ENCODE peak calls at places on chromosomes 5 and 9, in eight cellular contexts. A, F, S, Z, T, Y, Q and U are unnamed samples.

GRCh38 chr9:70561111-70561510 is 146.7 kb upstream of the KLF9 start:
- DNase-seq in Q (no peak), T (no peak), S (no peak), F (no peak), Z (no peak), Y (no peak), A (no peak), U (no peak)

GRCh38 chr5:60668715-60669304 is 31.2 kb downstream of the DEPDC1B start:
- DNase-seq in Z (no peak), A (no peak), S (no peak), Q (no peak), T (no peak), F (no peak), Y (no peak), U (peak)

GRCh38 chr5:149618581-149619248 is 37.4 kb downstream of the ARHGEF37 start:
- DNase-seq in F (peak), A (no peak), S (peak), Y (no peak), Z (peak), Q (peak), T (no peak), U (no peak)

GRCh38 chr5:157022002-157022401 is 36.9 kb downstream of the HAVCR1 start:
- DNase-seq in Y (no peak), A (no peak), Z (no peak), S (no peak), Q (no peak), T (no peak), F (no peak), U (no peak)

GRCh38 chr5:93676707-93677106 is 64.7 kb downstream of the POU5F2 start:
- DNase-seq in F (no peak), Q (no peak), S (peak), Y (no peak), Z (no peak), A (no peak), T (no peak), U (no peak)

GRCh38 chr9:88476491-88477271 is 58.3 kb upstream of the NXNL2 start:
- DNase-seq in S (no peak), A (no peak), T (no peak), Q (no peak), Y (no peak), Z (no peak), F (peak), U (no peak)

GRCh38 chr9:69946800-69947437 is 96.7 kb upstream of the MAMDC2 start:
- DNase-seq in A (no peak), Z (no peak), Q (peak), Y (no peak), F (no peak), T (no peak), S (no peak), U (no peak)

GRCh38 chr5:53645078-53645477 is 84.6 kb downstream of the NDUFS4 start:
- DNase-seq in S (no peak), A (no peak), T (no peak), F (no peak), Y (no peak), Z (no peak), Q (no peak), U (no peak)

GRCh38 chr5:129996896-129997295 is 92.6 kb downstream of the CHSY3 start:
- DNase-seq in S (no peak), Z (no peak), T (no peak), Y (no peak), F (no peak), Q (no peak), A (no peak), U (no peak)

GRCh38 chr5:164881442-164881841 is 1376.0 kb downstream of the MAT2B start:
- DNase-seq in F (no peak), T (no peak), S (no peak), Z (no peak), A (no peak), Y (no peak), Q (no peak), U (no peak)

GRCh38 chr5:180990086-180990888 is 1.6 kb downstream of the BTNL3 start:
- DNase-seq in F (no peak), A (no peak), Q (no peak), T (no peak), S (no peak), Y (no peak), Z (peak), U (no peak)

GRCh38 chr5:53884411-53884810 is 324.0 kb downstream of the NDUFS4 start:
- DNase-seq in Q (no peak), A (no peak), Z (no peak), Y (no peak), F (no peak), S (peak), T (no peak), U (no peak)

GRCh38 chr5:158958048-158958994 is 141.4 kb downstream of the EBF1 start:
- DNase-seq in Y (no peak), T (no peak), A (no peak), F (peak), Z (peak), S (peak), Q (no peak), U (no peak)

GRCh38 chr5:35244171-35244570 is 13.9 kb upstream of the PRLR start:
- DNase-seq in Q (no peak), S (no peak), T (no peak), F (no peak), Z (no peak), A (no peak), Y (no peak), U (no peak)

GRCh38 chr9:14437336-14438231 is 123.6 kb upstream of the NFIB start:
- DNase-seq in F (no peak), Y (no peak), T (no peak), Q (no peak), Z (no peak), A (no peak), S (no peak), U (no peak)

GRCh38 chr9:87954230-87954629 is 20.1 kb downstream of the CDK20 start:
- DNase-seq in Z (no peak), T (no peak), A (no peak), Y (no peak), F (no peak), Q (no peak), S (no peak), U (no peak)

GRCh38 chr9:34079181-34079580 is 30.5 kb upstream of the UBAP2 start:
- DNase-seq in A (no peak), F (no peak), S (no peak), Q (no peak), T (no peak), Z (no peak), Y (no peak), U (no peak)

GRCh38 chr9:111040494-111040893 is 2.2 kb upstream of the LPAR1 start:
- DNase-seq in Q (no peak), Y (no peak), T (no peak), S (no peak), Z (no peak), F (no peak), A (no peak), U (no peak)

GRCh38 chr5:17964067-17964466 is 329.8 kb downstream of the TAF11L14 start:
- DNase-seq in Y (no peak), Z (no peak), A (no peak), Q (no peak), T (no peak), S (no peak), F (no peak), U (no peak)

GRCh38 chr5:114903767-114904166 is 265.9 kb downstream of the TRIM36 start:
- DNase-seq in F (no peak), A (no peak), S (no peak), Z (no peak), T (no peak), Q (no peak), Y (no peak), U (no peak)

GRCh38 chr5:157710431-157710830 is 20.8 kb upstream of the THG1L start:
- DNase-seq in A (no peak), S (no peak), F (no peak), Q (no peak), Z (no peak), Y (no peak), T (no peak), U (no peak)

GRCh38 chr5:135626636-135627035 is 47.8 kb upstream of the CXCL14 start:
- DNase-seq in A (no peak), Y (no peak), S (no peak), F (no peak), T (no peak), Q (no peak), Z (no peak), U (no peak)

GRCh38 chr9:133676450-133676849 is 40.3 kb downstream of the DBH start:
- DNase-seq in Y (no peak), T (no peak), S (no peak), Q (no peak), F (no peak), Z (no peak), A (no peak), U (no peak)

GRCh38 chr9:77743381-77743780 is 95.3 kb upstream of the GNA14 start:
- DNase-seq in A (no peak), F (no peak), S (no peak), Q (no peak), T (no peak), Y (no peak), Z (no peak), U (no peak)

GRCh38 chr5:609088-609370 is 3.1 kb upstream of the CEP72 start:
- DNase-seq in Y (no peak), Z (no peak), F (no peak), A (no peak), S (no peak), T (no peak), Q (no peak), U (no peak)

GRCh38 chr5:72244862-72245371 is 75.1 kb downstream of the MRPS27 start:
- DNase-seq in Q (peak), Y (no peak), F (no peak), A (no peak), T (no peak), Z (peak), S (peak), U (peak)

GRCh38 chr9:99221266-99221622 is 498 bp downstream of the ALG2 start:
- DNase-seq in Q (no peak), A (no peak), T (no peak), F (no peak), S (no peak), Z (no peak), Y (no peak), U (no peak)

GRCh38 chr9:136366826-136367225 is 3.3 kb upstream of the DNLZ start:
- DNase-seq in Y (no peak), S (no peak), Q (no peak), Z (no peak), T (no peak), A (no peak), F (no peak), U (no peak)

GRCh38 chr5:179228341-179229121 is 116.7 kb downstream of the ADAMTS2 start:
- DNase-seq in F (no peak), Q (no peak), Y (no peak), Z (no peak), S (peak), A (no peak), T (no peak), U (no peak)

GRCh38 chr5:37837101-37838032 is 2.5 kb downstream of the GDNF start:
- DNase-seq in Y (no peak), A (peak), F (peak), Z (peak), Q (peak), T (peak), S (peak), U (peak)

GRCh38 chr5:5017827-5018559 is 122.1 kb upstream of the ADAMTS16 start:
- DNase-seq in Q (no peak), A (no peak), T (no peak), F (no peak), Z (no peak), S (no peak), Y (no peak), U (no peak)

GRCh38 chr5:4802044-4802443 is 338.1 kb upstream of the ADAMTS16 start:
- DNase-seq in Z (no peak), Q (no peak), F (no peak), S (no peak), Y (no peak), T (no peak), A (no peak), U (no peak)

GRCh38 chr5:1268666-1269065 is 26.2 kb downstream of the TERT start:
- DNase-seq in Y (peak), Z (no peak), Q (no peak), F (peak), S (no peak), T (no peak), A (no peak), U (no peak)

GRCh38 chr5:161169776-161170175 is 317.8 kb upstream of the ATP10B start:
- DNase-seq in Y (no peak), T (no peak), A (no peak), Q (no peak), F (no peak), S (no peak), Z (no peak), U (no peak)

GRCh38 chr5:69209607-69210006 is 20.2 kb downstream of the CENPH start:
- DNase-seq in T (no peak), A (no peak), S (no peak), Y (no peak), F (no peak), Q (no peak), Z (no peak), U (no peak)